ENCODE peak calls at places on chromosome 22, in seven cellular contexts. A is NCI-H2029 treated with DMSO at 0.1 percent for 48 hours, P is brain microvascular endothelial cell, R is T-cell, X is H54, C is T-helper 2 cell, V is foreskin fibroblast. B is an unnamed sample.
A peak's percentile ranks its signal among the peaks of the same experiment; 100 is the strongest.

GRCh38 chr22:46072030-46072881 is 78.1 kb upstream of the PPARA start:
- DNase-seq in A (no peak), P (no peak), R (no peak), X (no peak), C (no peak), V (no peak), B (peak; percentile 36)

GRCh38 chr22:46038516-46039430 is 61.8 kb upstream of the WNT7B start:
- DNase-seq in A (no peak), P (no peak), R (no peak), X (no peak), C (no peak), V (no peak), B (no peak)

GRCh38 chr22:20319041-20319744 is 667 bp downstream of the DGCR6L start:
- DNase-seq in A (no peak), P (no peak), R (no peak), X (no peak), C (no peak), V (no peak), B (no peak)

GRCh38 chr22:49328630-49329405 is 498.9 kb downstream of the BRD1 start:
- DNase-seq in A (no peak), P (no peak), R (no peak), X (no peak), C (no peak), V (no peak), B (no peak)

GRCh38 chr22:32531955-32532818 is 57.6 kb downstream of the FBXO7 start:
- DNase-seq in A (peak; percentile 13), P (peak; percentile 70), R (no peak), X (peak; percentile 55), C (no peak), V (peak; percentile 94), B (no peak)

GRCh38 chr22:49469896-49470740 is 357.6 kb downstream of the BRD1 start:
- DNase-seq in A (no peak), P (no peak), R (no peak), X (no peak), C (no peak), V (no peak), B (no peak)

GRCh38 chr22:43085658-43086606 is 3.3 kb downstream of the TTLL1 start:
- DNase-seq in A (no peak), P (no peak), R (no peak), X (no peak), C (no peak), V (no peak), B (no peak)

GRCh38 chr22:44723801-44724200 is 21.8 kb downstream of the PRR5 start:
- DNase-seq in A (no peak), P (peak; percentile 20), R (no peak), X (peak; percentile 23), C (no peak), V (no peak), B (no peak)

GRCh38 chr22:20554824-20555223 is 47.4 kb downstream of the MED15 start:
- DNase-seq in A (no peak), P (no peak), R (no peak), X (no peak), C (no peak), V (no peak), B (no peak)

GRCh38 chr22:20783844-20784723 is 10.2 kb downstream of the SERPIND1 start:
- DNase-seq in A (peak; percentile 37), P (peak; percentile 81), R (peak; percentile 42), X (peak; percentile 29), C (peak; percentile 14), V (peak; percentile 48), B (peak; percentile 27)

GRCh38 chr22:32050678-32051515 is 7.8 kb downstream of the SLC5A1 start:
- DNase-seq in A (peak; percentile 47), P (peak; percentile 86), R (peak; percentile 2), X (peak; percentile 70), C (no peak), V (peak; percentile 72), B (no peak)

GRCh38 chr22:17366830-17367229 is 2.4 kb upstream of the CECR2 start:
- DNase-seq in A (no peak), P (no peak), R (no peak), X (no peak), C (no peak), V (no peak), B (no peak)

GRCh38 chr22:40797427-40797826 is 21.7 kb downstream of the SLC25A17 start:
- DNase-seq in A (no peak), P (no peak), R (no peak), X (no peak), C (no peak), V (no peak), B (no peak)

GRCh38 chr22:49959782-49960158 is 802 bp upstream of the PIM3 start:
- DNase-seq in A (no peak), P (no peak), R (no peak), X (peak; percentile 67), C (no peak), V (no peak), B (no peak)

GRCh38 chr22:32324505-32325415 is 32.9 kb upstream of the RFPL3 start:
- DNase-seq in A (no peak), P (no peak), R (no peak), X (no peak), C (no peak), V (no peak), B (no peak)

GRCh38 chr22:29369460-29369859 is 18.9 kb downstream of the AP1B1 start:
- DNase-seq in A (no peak), P (peak; percentile 85), R (no peak), X (peak; percentile 55), C (no peak), V (peak; percentile 35), B (no peak)

GRCh38 chr22:42273855-42274451 is 3.5 kb upstream of the TCF20 start:
- DNase-seq in A (no peak), P (no peak), R (no peak), X (no peak), C (no peak), V (no peak), B (no peak)

GRCh38 chr22:44192098-44192810 is 11.5 kb downstream of the PARVG start:
- DNase-seq in A (no peak), P (peak; percentile 2), R (peak; percentile 38), X (peak; percentile 26), C (peak; percentile 31), V (no peak), B (peak; percentile 45)

GRCh38 chr22:39643311-39644083 is 72.9 kb downstream of the CACNA1I start:
- DNase-seq in A (no peak), P (peak; percentile 20), R (no peak), X (no peak), C (no peak), V (no peak), B (no peak)

GRCh38 chr22:25818541-25818940 is 76.6 kb downstream of the MYO18B start:
- DNase-seq in A (no peak), P (no peak), R (no peak), X (no peak), C (no peak), V (no peak), B (no peak)

GRCh38 chr22:19201858-19202798 is 23.6 kb upstream of the SLC25A1 start:
- DNase-seq in A (no peak), P (no peak), R (no peak), X (no peak), C (no peak), V (no peak), B (no peak)